ENCODE peak calls at places on chromosome 5, in four cellular contexts. L is A673, I is BE2C, Y is HAP-1. E is an unnamed sample.

GRCh38 chr5:111367081-111367480 is 142.9 kb downstream of the CAMK4 start:
- DNase-seq in L (no peak), I (peak; percentile 19), Y (no peak), E (no peak)

GRCh38 chr5:143014017-143014651 is 244.0 kb downstream of the ARHGAP26 start:
- DNase-seq in L (peak; percentile 67), I (peak; percentile 56), Y (peak; percentile 16), E (peak; percentile 87)

GRCh38 chr5:172640822-172641358 is at the start of gene NEURL1B:
- DNase-seq in L (peak; percentile 79), I (peak; percentile 91), Y (peak; percentile 66), E (no peak)

GRCh38 chr5:151469386-151469785 is 22.0 kb downstream of the SLC36A1 start:
- DNase-seq in L (no peak), I (no peak), Y (no peak), E (no peak)

GRCh38 chr5:26945881-26946280 is 92.5 kb downstream of the CDH9 start:
- DNase-seq in L (no peak), I (no peak), Y (no peak), E (no peak)

GRCh38 chr5:76175051-76175666 is 92.0 kb downstream of the SV2C start:
- DNase-seq in L (peak; percentile 68), I (peak; percentile 62), Y (peak; percentile 21), E (peak; percentile 80)

GRCh38 chr5:40679998-40680681 is 425 bp downstream of the PTGER4 start:
- DNase-seq in L (peak; percentile 4), I (no peak), Y (no peak), E (no peak)

GRCh38 chr5:65640240-65640639 is 15.4 kb downstream of the SHLD3 start:
- DNase-seq in L (no peak), I (no peak), Y (no peak), E (no peak)

GRCh38 chr5:167603135-167603534 is 688.3 kb upstream of the WWC1 start:
- DNase-seq in L (no peak), I (no peak), Y (no peak), E (no peak)

GRCh38 chr5:148005788-148006520 is 57.8 kb upstream of the SPINK5 start:
- DNase-seq in L (peak; percentile 58), I (peak; percentile 58), Y (peak; percentile 22), E (peak; percentile 72)

GRCh38 chr5:36242534-36243144 is 914 bp upstream of the NADK2 start:
- DNase-seq in L (no peak), I (no peak), Y (no peak), E (no peak)

GRCh38 chr5:132487841-132488555 is 2.6 kb downstream of the IRF1 start:
- DNase-seq in L (no peak), I (no peak), Y (no peak), E (no peak)

DNA sequence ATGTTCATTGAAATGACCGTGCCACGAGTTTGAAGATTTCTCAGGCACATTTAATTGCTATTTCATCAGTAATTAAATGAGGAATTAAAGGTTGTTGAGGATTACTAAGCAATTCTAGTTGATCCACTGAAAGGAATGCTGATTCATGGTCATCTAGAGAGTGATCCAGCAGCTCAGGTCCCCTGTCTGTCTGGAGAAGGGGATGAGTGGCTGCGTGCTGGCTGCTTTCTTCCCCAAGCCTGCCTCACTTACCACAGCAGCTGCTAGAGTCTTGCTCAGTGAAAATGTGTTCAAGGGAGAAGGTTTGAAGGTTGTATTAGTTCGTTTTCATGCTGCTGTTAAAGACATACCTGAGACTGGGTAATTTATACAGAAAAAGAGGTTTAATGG is 7.8 kb upstream of the TGFBI start:
- DNase-seq in L (no peak), I (no peak), Y (no peak), E (no peak)
- H3K4me1 ChIP-seq in L (peaks cover 43% of the 10 kb centered on the region), I (peaks cover 27% of the 10 kb centered on the region), Y (no peaks in the 10 kb centered on the region), E (no peaks in the 10 kb centered on the region)

DNA sequence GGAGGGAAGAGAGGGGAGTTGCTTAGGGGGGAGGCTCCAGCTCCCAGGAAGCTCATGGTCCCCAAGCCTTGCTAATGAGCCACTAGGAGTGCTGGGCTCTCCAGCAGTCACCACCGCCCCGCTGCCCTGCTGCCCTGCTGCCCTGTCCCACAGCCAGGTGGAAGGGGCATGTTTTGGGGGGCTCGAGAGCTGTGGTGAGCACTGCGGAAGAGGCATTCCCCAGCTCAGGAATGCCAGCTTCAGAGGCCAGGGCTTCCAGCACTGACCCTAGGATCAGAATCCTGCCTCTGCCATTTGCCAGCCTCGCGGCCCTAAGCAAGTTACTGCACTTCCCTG is 16.9 kb downstream of the SLC6A7 start:
- DNase-seq in L (no peak), I (no peak), Y (no peak), E (no peak)
- H3K4me1 ChIP-seq in L (no peaks in the 10 kb centered on the region), I (no peaks in the 10 kb centered on the region), Y (peaks cover 3% of the 10 kb centered on the region), E (no peaks in the 10 kb centered on the region)

DNA sequence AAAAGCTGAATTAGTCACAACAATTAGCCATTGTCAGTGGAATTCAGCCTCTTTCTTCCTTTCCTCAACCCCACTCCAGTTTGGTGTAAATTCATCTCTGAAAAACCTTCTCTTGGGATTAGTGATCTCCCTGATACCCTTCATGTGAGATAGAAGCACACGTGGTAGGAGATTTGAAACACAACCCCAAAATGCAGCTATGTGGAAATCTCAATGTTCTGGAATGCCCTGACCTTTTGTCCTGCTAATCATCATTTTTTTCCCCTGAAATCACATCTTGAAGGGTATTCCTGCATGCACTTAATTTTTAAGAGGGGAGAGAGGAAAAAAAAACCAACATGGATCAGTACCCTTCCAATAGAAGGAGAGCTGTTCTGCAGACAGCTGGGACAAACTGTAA is 612.6 kb downstream of the EBF1 start:
- DNase-seq in L (no peak), I (no peak), Y (no peak), E (no peak)
- H3K4me1 ChIP-seq in L (no peaks in the 10 kb centered on the region), I (peaks cover 28% of the 10 kb centered on the region), Y (no peaks in the 10 kb centered on the region), E (no peaks in the 10 kb centered on the region)

GRCh38 chr5:33854733-33855151 is 37.0 kb downstream of the ADAMTS12 start:
- DNase-seq in L (no peak), I (no peak), Y (no peak), E (no peak)

GRCh38 chr5:33852327-33852726 is 39.5 kb downstream of the ADAMTS12 start:
- DNase-seq in L (no peak), I (no peak), Y (no peak), E (no peak)

GRCh38 chr5:33850100-33850594 is 41.6 kb downstream of the ADAMTS12 start:
- DNase-seq in L (no peak), I (no peak), Y (no peak), E (no peak)

GRCh38 chr5:33855396-33855795 is 36.4 kb downstream of the ADAMTS12 start:
- DNase-seq in L (no peak), I (no peak), Y (no peak), E (no peak)

DNA sequence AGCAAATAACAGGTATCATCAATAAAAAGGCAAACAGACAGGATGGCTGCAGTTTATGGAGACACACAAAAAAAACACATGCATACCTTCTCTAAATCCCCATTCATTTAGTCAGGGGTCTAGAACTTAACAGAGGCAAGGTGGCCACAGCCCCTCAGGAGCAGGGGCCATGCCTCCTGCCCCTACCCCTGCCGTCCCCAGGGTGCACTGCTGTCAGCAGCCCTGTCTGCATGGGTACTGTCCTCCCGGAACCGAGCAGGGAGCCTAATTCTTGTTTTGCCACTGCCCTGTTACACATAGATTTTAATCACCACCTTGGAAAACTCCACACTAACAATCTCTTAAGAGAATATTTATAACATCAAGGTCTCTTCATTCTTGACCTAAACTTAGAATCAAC is 39.0 kb downstream of the ADAMTS12 start:
- DNase-seq in L (no peak), I (no peak), Y (no peak), E (no peak)
- H3K4me1 ChIP-seq in L (no peaks in the 10 kb centered on the region), I (no peaks in the 10 kb centered on the region), Y (no peaks in the 10 kb centered on the region), E (no peaks in the 10 kb centered on the region)

DNA sequence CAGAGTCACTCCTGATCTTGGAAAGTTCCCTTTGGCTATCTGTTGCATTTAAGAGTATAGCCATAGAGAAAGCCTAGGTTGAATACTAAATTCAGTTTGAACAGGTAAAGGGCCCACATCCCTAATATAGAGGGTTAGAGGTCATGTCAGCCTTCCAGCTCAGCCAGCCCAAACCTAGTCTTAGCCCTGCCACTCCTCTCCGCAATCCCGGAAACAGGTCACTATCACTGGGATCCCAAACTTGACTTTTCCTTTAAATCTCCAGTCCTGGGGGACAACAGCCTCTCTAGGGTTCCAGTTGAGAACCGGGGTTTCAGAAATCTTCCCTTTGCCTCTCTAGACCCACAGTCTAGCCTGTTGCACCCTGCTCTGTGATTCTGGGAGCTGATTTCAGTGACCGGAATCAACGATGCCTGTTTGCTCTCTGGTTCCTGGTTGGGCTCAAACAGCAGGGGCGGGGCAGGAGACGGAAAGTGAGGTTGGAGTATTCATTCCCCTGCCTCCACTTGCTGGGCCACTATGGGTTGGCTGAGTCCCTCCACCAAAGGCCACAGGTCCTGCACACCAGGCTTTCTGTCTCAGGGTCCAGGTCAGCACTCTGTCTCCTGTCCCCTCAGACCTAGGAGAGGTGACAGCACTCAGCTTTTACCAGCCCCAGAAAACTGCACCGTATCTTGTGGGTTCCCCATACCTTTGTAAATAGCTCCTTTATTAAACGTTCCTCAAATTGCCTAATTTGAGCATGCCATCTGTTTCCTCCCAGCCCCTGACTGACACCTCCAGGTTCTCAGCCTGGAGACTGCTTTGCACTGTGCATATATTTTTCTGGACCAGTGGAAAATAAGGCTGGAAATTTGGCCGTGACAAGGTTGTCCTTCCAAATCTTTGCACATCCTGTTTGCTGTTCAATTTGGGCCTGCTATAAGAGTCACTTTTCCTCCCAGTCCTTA is 23.7 kb upstream of the CPEB4 start:
- DNase-seq in L (no peak), I (no peak), Y (no peak), E (no peak)
- H3K4me1 ChIP-seq in L (no peaks in the 10 kb centered on the region), I (peaks cover 9% of the 10 kb centered on the region), Y (no peaks in the 10 kb centered on the region), E (peaks cover 10% of the 10 kb centered on the region)

DNA sequence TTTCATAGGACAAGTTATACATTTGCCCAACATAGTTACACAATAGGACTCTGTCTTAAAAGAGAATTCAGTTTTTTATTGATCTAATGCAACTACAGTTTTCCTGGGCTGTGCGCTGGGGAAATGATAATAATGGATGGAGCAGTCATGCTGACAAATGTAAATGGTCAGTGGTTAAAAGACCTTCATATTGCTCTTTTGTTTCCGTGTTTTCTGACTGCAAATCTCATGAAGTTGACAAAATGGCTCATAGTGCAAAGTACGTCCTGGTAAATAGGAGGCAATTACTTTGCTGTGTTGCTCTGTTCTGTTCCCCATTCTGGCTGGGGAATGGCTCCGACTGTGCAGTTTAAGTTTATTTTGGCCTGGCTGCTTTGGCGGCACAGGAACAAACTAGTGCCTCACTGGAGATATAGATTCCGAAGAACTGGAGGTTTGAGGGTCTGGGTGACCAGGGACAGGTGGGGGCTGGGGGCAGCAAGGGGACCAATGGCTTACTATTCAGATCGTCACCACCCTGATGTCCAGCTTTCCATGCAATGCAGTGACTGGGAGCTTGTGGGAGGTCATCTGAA is 54.3 kb downstream of the PTTG1 start:
- DNase-seq in L (no peak), I (no peak), Y (no peak), E (no peak)
- H3K4me1 ChIP-seq in L (no peaks in the 10 kb centered on the region), I (no peaks in the 10 kb centered on the region), Y (no peaks in the 10 kb centered on the region), E (no peaks in the 10 kb centered on the region)

DNA sequence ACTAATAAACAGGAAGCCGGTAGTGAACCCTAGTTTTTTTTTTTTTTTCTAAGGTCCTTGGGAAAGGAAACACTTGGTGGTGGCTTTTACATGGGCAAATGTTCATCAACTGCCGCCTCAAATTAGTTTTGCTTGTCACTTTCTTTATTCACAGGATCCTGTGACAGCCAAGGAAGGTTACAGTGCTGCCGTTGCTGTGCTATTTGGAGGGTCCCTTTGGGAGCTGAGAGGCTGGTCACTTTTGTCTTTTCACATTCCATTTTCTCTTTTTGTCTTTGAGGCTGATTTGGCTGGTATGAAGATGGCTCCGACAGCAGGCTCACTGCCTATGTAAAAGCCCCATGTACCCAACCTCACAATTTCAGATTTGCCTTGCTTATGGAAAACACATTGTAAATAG is 298.9 kb downstream of the CSNK1G3 start:
- DNase-seq in L (no peak), I (no peak), Y (no peak), E (peak; percentile 83)
- H3K4me1 ChIP-seq in L (peaks cover 85% of the 10 kb centered on the region), I (peaks cover 15% of the 10 kb centered on the region), Y (peaks cover 86% of the 10 kb centered on the region), E (peaks cover 93% of the 10 kb centered on the region)

GRCh38 chr5:170494036-170494435 is 9.8 kb upstream of the KCNIP1 start:
- DNase-seq in L (no peak), I (no peak), Y (no peak), E (peak; percentile 86)
- H3K4me1 ChIP-seq in L (no peaks in the 10 kb centered on the region), I (no peaks in the 10 kb centered on the region), Y (no peaks in the 10 kb centered on the region), E (peaks cover 90% of the 10 kb centered on the region)